ENCODE peak calls at places on chromosomes 3 and 15, in five cellular contexts. Y, J, L, N and K are unnamed samples. For H3K36me3, the result is how much of the 10 kb centered on the place peaks cover.

GRCh38 chr3:64103131-64103530 is 79.8 kb upstream of the PSMD6 start:
- DNase-seq in J (no peak), L (no peak), N (no peak), Y (no peak), K (no peak)

GRCh38 chr3:184757010-184757651 is 45.3 kb upstream of the MAGEF1 start:
- DNase-seq in J (peak), Y (no peak), L (peak), N (no peak), K (peak)

GRCh38 chr3:17091895-17092294 is 207.1 kb downstream of the PLCL2 start:
- DNase-seq in L (peak), Y (no peak), N (no peak), J (no peak), K (no peak)

GRCh38 chr3:4988815-4989648 is 9.8 kb downstream of the BHLHE40 start:
- DNase-seq in Y (no peak), J (peak), L (no peak), N (no peak), K (no peak)

GRCh38 chr15:42704492-42704926 is 32.4 kb downstream of the CDAN1 start:
- DNase-seq in N (peak), L (peak), J (no peak), Y (peak), K (peak)

GRCh38 chr3:63364909-63365308 is 86.8 kb downstream of the SYNPR start:
- DNase-seq in J (no peak), N (no peak), Y (no peak), L (no peak), K (no peak)

GRCh38 chr15:74415966-74416916 is 17.5 kb downstream of the SEMA7A start:
- DNase-seq in L (no peak), Y (no peak), J (no peak), N (no peak), K (no peak)

GRCh38 chr15:68552773-68553172 is 26.0 kb upstream of the CORO2B start:
- DNase-seq in Y (no peak), N (no peak), L (peak), J (no peak), K (no peak)

GRCh38 chr3:31979006-31979697 is 1.9 kb downstream of the OSBPL10 start:
- DNase-seq in J (no peak), Y (no peak), N (no peak), L (no peak), K (peak)

GRCh38 chr3:46670891-46671427 is 22.5 kb downstream of the ALS2CL start:
- DNase-seq in J (no peak), N (no peak), L (no peak), Y (no peak), K (no peak)

GRCh38 chr3:117632191-117632590 is 922.6 kb downstream of the TUSC7 start:
- DNase-seq in N (no peak), L (no peak), Y (no peak), J (no peak), K (no peak)

GRCh38 chr15:80070840-80071239 is 11.4 kb downstream of the ZFAND6 start:
- DNase-seq in L (peak), Y (no peak), N (no peak), J (no peak), K (no peak)

GRCh38 chr3:53126646-53127045 is 3.6 kb downstream of the RFT1 start:
- DNase-seq in Y (no peak), J (no peak), N (no peak), L (no peak), K (no peak)

GRCh38 chr3:71128951-71129350 is 454.6 kb downstream of the FOXP1 start:
- DNase-seq in J (no peak), N (no peak), Y (no peak), L (peak), K (peak)

GRCh38 chr3:134359121-134360010 is 14.9 kb downstream of the AMOTL2 start:
- DNase-seq in N (no peak), Y (no peak), J (peak), L (no peak), K (no peak)

GRCh38 chr3:45612918-45613602 is 18.5 kb downstream of the LIMD1 start:
- DNase-seq in J (no peak), L (no peak), Y (no peak), N (no peak), K (no peak)

GRCh38 chr3:123734527-123734902 is 149.6 kb downstream of the MYLK start:
- DNase-seq in L (no peak), J (no peak), N (no peak), Y (no peak), K (no peak)

GRCh38 chr3:150399060-150399459 is 9.0 kb upstream of the TSC22D2 start:
- DNase-seq in J (no peak), Y (no peak), L (no peak), N (no peak), K (no peak)

GRCh38 chr3:37520802-37521350 is 340.8 kb upstream of the CTDSPL start:
- DNase-seq in J (no peak), N (no peak), L (peak), Y (no peak), K (no peak)

GRCh38 chr3:37523361-37523760 is 338.3 kb upstream of the CTDSPL start:
- DNase-seq in N (no peak), L (no peak), J (no peak), Y (no peak), K (no peak)

GRCh38 chr3:37519236-37519635 is 342.4 kb upstream of the CTDSPL start:
- DNase-seq in L (no peak), J (no peak), N (no peak), Y (no peak), K (no peak)

GRCh38 chr3:37521403-37521802 is 340.3 kb upstream of the CTDSPL start:
- DNase-seq in J (no peak), N (no peak), L (peak), Y (no peak), K (no peak)

DNA sequence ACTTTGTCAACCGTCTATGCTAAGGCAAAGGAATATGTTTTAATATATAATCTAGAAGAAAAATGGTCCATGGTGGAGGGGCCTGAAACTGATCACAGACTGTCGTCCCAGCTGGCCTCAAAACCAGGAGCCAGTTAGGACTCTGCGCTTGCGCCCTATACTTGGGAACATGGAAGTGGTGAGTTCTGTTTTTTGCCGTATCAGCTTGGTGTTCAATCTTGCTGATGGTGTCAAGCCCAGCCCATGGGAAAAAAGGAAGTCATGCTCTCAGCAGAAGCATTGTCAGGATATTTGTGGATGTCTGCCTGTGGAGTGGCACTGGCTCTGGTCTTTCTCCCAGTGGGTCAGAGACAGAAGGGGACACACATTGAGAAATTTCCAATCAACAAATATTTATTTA is 342.0 kb upstream of the CTDSPL start:
- DNase-seq in N (no peak), L (no peak), J (no peak), Y (no peak), K (no peak)
- H3K36me3 ChIP-seq in N (under half), L (under half), J (under half), Y (under half), K (under half)

GRCh38 chr3:48592519-48593087 is 2.5 kb downstream of the COL7A1 start:
- DNase-seq in L (no peak), J (no peak), N (no peak), Y (no peak), K (no peak)

GRCh38 chr3:48595075-48595525 is at the start of gene COL7A1:
- DNase-seq in J (no peak), N (no peak), Y (no peak), L (peak), K (no peak)

GRCh38 chr3:48591886-48592518 is 3.1 kb downstream of the COL7A1 start:
- DNase-seq in J (no peak), L (no peak), N (no peak), Y (no peak), K (no peak)

GRCh38 chr3:48594431-48595049 is 589 bp downstream of the COL7A1 start:
- DNase-seq in Y (no peak), J (no peak), N (no peak), L (peak), K (no peak)

GRCh38 chr3:48593337-48593736 is 1.8 kb downstream of the COL7A1 start:
- DNase-seq in N (no peak), L (no peak), J (no peak), Y (no peak), K (no peak)
- H3K4me3 ChIP-seq in N (no peak), L (no peak), J (no peak), Y (no peak), K (no peak)

DNA sequence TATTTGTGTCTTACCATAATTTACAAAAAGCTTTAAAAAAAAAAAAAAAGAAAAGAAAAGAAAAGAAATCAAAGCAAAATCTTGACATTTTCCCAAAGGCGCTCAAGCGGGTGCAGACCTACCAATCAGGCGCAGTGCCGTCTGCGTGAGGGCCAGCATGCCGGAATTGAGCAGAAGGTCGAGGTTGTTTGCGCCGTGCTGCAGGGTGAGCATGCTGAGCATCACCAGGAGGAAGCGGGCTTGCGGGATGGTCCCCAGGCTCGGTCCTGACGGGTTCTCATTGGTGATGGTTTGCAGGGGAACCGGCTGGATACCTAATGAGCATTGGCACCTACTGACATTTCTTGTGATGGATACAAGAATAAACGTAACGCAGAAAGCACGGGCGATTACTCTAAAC is 93.9 kb downstream of the HERC2 start:
- DNase-seq in N (no peak), Y (no peak), J (no peak), L (no peak), K (no peak)
- H3K36me3 ChIP-seq in N (under half), Y (under half), J (under half), L (under half), K (under half)

GRCh38 chr15:67120839-67121540 is 55.6 kb downstream of the SMAD3 start:
- DNase-seq in J (peak), Y (no peak), L (peak), N (no peak), K (peak)
- H3K4me3 ChIP-seq in J (no peak), Y (no peak), L (peak), N (no peak), K (no peak)